ENCODE peak calls at places on chromosomes 7 and 10, in six cellular contexts. D is ACHN, M is posterior cingulate gyrus, S is H9, G is SK-MEL-5, B is AG09319. T is an unnamed sample.
A peak's percentile ranks its signal among the peaks of the same experiment; 100 is the strongest.

GRCh38 chr10:102376901-102377300 is 18.6 kb upstream of the NFKB2 start:
- DNase-seq in D (no peak), B (no peak), S (no peak), G (no peak), M (no peak), T (no peak)

GRCh38 chr10:50498465-50498864 is 125.3 kb downstream of the SGMS1 start:
- DNase-seq in S (no peak), B (no peak), G (no peak), M (no peak), D (no peak), T (no peak)

GRCh38 chr10:86962136-86962980 is 4.0 kb downstream of the SNCG start:
- DNase-seq in D (no peak), G (no peak), S (no peak), M (no peak), B (no peak), T (no peak)

GRCh38 chr10:80206277-80206655 is 929 bp upstream of the ANXA11 start:
- DNase-seq in S (no peak), D (no peak), G (no peak), M (no peak), B (no peak), T (no peak)

GRCh38 chr10:82463165-82463564 is 588.2 kb downstream of the NRG3 start:
- DNase-seq in G (no peak), S (no peak), D (no peak), M (no peak), B (no peak), T (no peak)

GRCh38 chr10:3472705-3473078 is 300.1 kb upstream of the PITRM1 start:
- DNase-seq in B (no peak), S (no peak), D (peak; percentile 87), G (no peak), M (no peak), T (peak; percentile 63)

GRCh38 chr10:43822509-43823236 is 174.0 kb upstream of the ZNF32 start:
- DNase-seq in G (no peak), M (no peak), B (no peak), S (no peak), D (no peak), T (no peak)

GRCh38 chr7:36900988-36901710 is 176.9 kb upstream of the AOAH start:
- DNase-seq in B (no peak), S (no peak), M (no peak), D (no peak), G (no peak), T (no peak)

GRCh38 chr10:34607894-34608293 is 207.2 kb downstream of the PARD3 start:
- DNase-seq in D (no peak), B (no peak), S (no peak), G (no peak), M (no peak), T (peak; percentile 82)

GRCh38 chr7:33903770-33904679 is 1.3 kb upstream of the BMPER start:
- DNase-seq in M (peak; percentile 69), G (no peak), B (no peak), S (peak; percentile 61), D (peak; percentile 17), T (peak; percentile 68)

GRCh38 chr10:84337199-84337598 is 8.8 kb downstream of the CCSER2 start:
- DNase-seq in D (no peak), M (no peak), S (no peak), G (no peak), B (peak; percentile 52), T (peak; percentile 48)

GRCh38 chr7:22566176-22566575 is 66.2 kb upstream of the STEAP1B start:
- DNase-seq in M (no peak), D (no peak), G (no peak), B (no peak), S (no peak), T (no peak)

GRCh38 chr10:103653581-103654020 is 160.1 kb downstream of the NEURL1 start:
- DNase-seq in B (no peak), M (no peak), D (no peak), G (no peak), S (no peak), T (no peak)

GRCh38 chr7:157514306-157514705 is 177.5 kb downstream of the DNAJB6 start:
- DNase-seq in B (no peak), D (no peak), G (no peak), M (no peak), S (no peak), T (no peak)

GRCh38 chr10:44981172-44982113 is 2.8 kb upstream of the DEPP1 start:
- DNase-seq in M (no peak), D (peak; percentile 88), G (peak; percentile 55), S (no peak), B (no peak), T (no peak)

GRCh38 chr10:83539528-83540308 is 599.6 kb upstream of the GHITM start:
- DNase-seq in D (no peak), G (no peak), B (no peak), M (peak; percentile 78), S (peak; percentile 48), T (no peak)

GRCh38 chr10:71300555-71301370 is 18.3 kb upstream of the SLC29A3 start:
- DNase-seq in S (no peak), G (no peak), B (no peak), M (no peak), D (no peak), T (no peak)

GRCh38 chr7:35624299-35625186 is 70.4 kb downstream of the HERPUD2 start:
- DNase-seq in B (no peak), M (no peak), D (peak; percentile 61), S (peak; percentile 76), G (peak; percentile 74), T (peak; percentile 84)